ENCODE peak calls at places on chromosomes 4 and X, in nine cellular contexts. M, X, E, P, V, K, Q, B and N are unnamed samples.

GRCh38 chrX:64439551-64439950 is 44.3 kb upstream of the MTMR8 start:
- DNase-seq in Q (no peak), E (no peak), P (no peak), K (no peak), B (no peak), M (no peak), X (no peak), V (no peak), N (no peak)

GRCh38 chr4:7900351-7900750 is 39.3 kb downstream of the AFAP1 start:
- DNase-seq in X (no peak), P (no peak), M (no peak), K (no peak), Q (no peak), V (no peak), E (no peak), B (no peak), N (no peak)

GRCh38 chrX:17818729-17819128 is 42.4 kb downstream of the RAI2 start:
- DNase-seq in E (no peak), M (no peak), Q (no peak), B (no peak), X (no peak), V (no peak), K (no peak), P (no peak), N (no peak)

GRCh38 chr4:55395218-55395528 is 584 bp upstream of the TMEM165 start:
- DNase-seq in X (no peak), Q (no peak), B (no peak), V (no peak), M (no peak), P (no peak), E (no peak), K (no peak), N (no peak)

GRCh38 chrX:128021566-128021965 is 30.6 kb downstream of the ACTRT1 start:
- DNase-seq in M (no peak), K (no peak), V (no peak), B (no peak), Q (no peak), E (no peak), P (no peak), X (no peak), N (no peak)

GRCh38 chrX:31178769-31179125 is 106.9 kb upstream of the FTHL17 start:
- DNase-seq in B (no peak), M (no peak), X (no peak), E (no peak), P (no peak), Q (no peak), V (peak; percentile 4), K (no peak), N (no peak)

GRCh38 chr4:7034262-7035081 is 8.7 kb upstream of the TADA2B start:
- DNase-seq in B (peak; percentile 83), V (no peak), K (peak; percentile 71), E (peak; percentile 75), M (no peak), Q (no peak), X (peak; percentile 80), P (no peak), N (no peak)

GRCh38 chr4:6576512-6576911 is 1.5 kb downstream of the MAN2B2 start:
- DNase-seq in M (no peak), Q (no peak), E (no peak), P (no peak), V (no peak), K (no peak), B (peak; percentile 85), X (no peak), N (no peak)

GRCh38 chr4:13313856-13314255 is 170.3 kb downstream of the RAB28 start:
- DNase-seq in E (no peak), X (no peak), P (no peak), M (no peak), V (peak; percentile 13), K (no peak), Q (no peak), B (no peak), N (no peak)

GRCh38 chrX:154030266-154030665 is 10.6 kb upstream of the IRAK1 start:
- DNase-seq in V (no peak), X (no peak), E (no peak), K (no peak), M (no peak), P (no peak), Q (no peak), B (no peak), N (no peak)

GRCh38 chr4:187603093-187603395 is 392.5 kb upstream of the ZFP42 start:
- DNase-seq in Q (no peak), B (no peak), X (no peak), M (no peak), V (peak; percentile 72), P (no peak), E (no peak), K (no peak), N (peak; percentile 33)

GRCh38 chrX:48021026-48021900 is 14.5 kb downstream of the SPACA5 start:
- DNase-seq in K (peak; percentile 75), V (peak; percentile 80), X (peak; percentile 89), Q (peak; percentile 73), P (peak; percentile 90), B (peak; percentile 70), M (peak; percentile 74), E (peak; percentile 78), N (peak; percentile 86)

GRCh38 chr4:81688085-81688484 is 216.4 kb upstream of the RASGEF1B start:
- DNase-seq in X (peak; percentile 0), Q (no peak), E (no peak), K (no peak), V (peak; percentile 11), P (no peak), B (no peak), M (no peak), N (no peak)

GRCh38 chr4:10529891-10530786 is 72.9 kb upstream of the ZNF518B start:
- DNase-seq in X (no peak), B (no peak), M (no peak), V (no peak), Q (peak; percentile 18), K (no peak), E (no peak), P (no peak), N (no peak)

GRCh38 chr4:973431-974397 is at the start of gene DGKQ:
- DNase-seq in E (peak; percentile 91), V (peak; percentile 67), K (peak; percentile 87), Q (peak; percentile 86), M (peak; percentile 83), P (peak; percentile 96), B (peak; percentile 90), X (peak; percentile 74), N (peak; percentile 85)

GRCh38 chr4:6401797-6402196 is 70.6 kb downstream of the PPP2R2C start:
- DNase-seq in B (no peak), Q (no peak), V (no peak), M (no peak), K (no peak), P (no peak), E (no peak), X (no peak), N (no peak)

GRCh38 chrX:48573690-48574269 is 504 bp upstream of the RBM3 start:
- DNase-seq in M (no peak), K (peak; percentile 39), E (peak; percentile 46), Q (peak; percentile 48), B (peak; percentile 30), X (no peak), V (no peak), P (peak; percentile 87), N (peak; percentile 49)

GRCh38 chr4:40984051-40984450 is 230.3 kb downstream of the APBB2 start:
- DNase-seq in M (no peak), X (no peak), V (no peak), Q (no peak), K (no peak), E (no peak), B (no peak), P (no peak), N (no peak)

GRCh38 chr4:40986375-40986774 is 228.0 kb downstream of the APBB2 start:
- DNase-seq in X (no peak), B (no peak), Q (no peak), E (no peak), K (no peak), M (no peak), V (no peak), P (no peak), N (no peak)

GRCh38 chr4:40976343-40976742 is 226.6 kb downstream of the NSUN7 start:
- DNase-seq in X (peak; percentile 59), P (no peak), E (no peak), Q (peak; percentile 73), M (no peak), V (peak; percentile 77), B (peak; percentile 43), K (no peak), N (peak; percentile 62)

GRCh38 chr4:40978548-40978947 is 228.8 kb downstream of the NSUN7 start:
- DNase-seq in E (no peak), B (no peak), K (no peak), V (no peak), P (no peak), M (no peak), X (no peak), Q (no peak), N (no peak)

DNA sequence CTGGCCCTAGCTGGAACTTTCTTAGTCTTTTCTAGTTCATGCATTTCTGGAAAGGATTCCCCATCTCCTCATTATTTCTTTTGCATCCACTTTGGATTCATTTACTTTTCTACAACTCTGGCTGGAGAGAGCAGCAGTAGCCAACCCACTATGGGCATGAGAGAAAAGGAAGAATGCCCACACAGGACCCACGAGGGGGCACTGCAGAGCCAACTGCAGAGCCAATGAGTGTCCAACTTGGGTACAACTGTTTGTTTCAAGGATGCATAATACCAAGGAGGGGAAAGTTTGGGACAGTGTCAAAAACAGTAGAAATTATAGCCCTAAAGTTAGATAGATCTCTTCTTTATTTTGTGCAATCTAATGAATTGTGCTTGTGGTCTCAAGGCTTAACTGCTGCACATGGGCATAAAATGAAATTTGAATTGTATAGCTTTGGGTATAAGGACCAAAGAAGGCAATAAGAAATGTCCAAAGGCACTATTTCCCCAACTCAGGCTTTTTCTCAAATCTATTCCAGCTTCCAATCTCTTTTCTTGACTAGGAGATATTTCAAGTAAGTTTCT is 230.6 kb downstream of the NSUN7 start:
- DNase-seq in X (no peak), K (no peak), Q (no peak), V (no peak), E (no peak), M (no peak), B (no peak), P (no peak), N (peak; percentile 54)
- TF ChIP-seq CTCF in X (peak; percentile 38), K (peak; percentile 10), Q (no peak), V (peak; percentile 51), E (peak; percentile 45), M (peak; percentile 13), B (no peak), P (no peak), N (peak; percentile 76)

GRCh38 chrX:134020910-134021309 is 35.5 kb upstream of the GPC3 start:
- DNase-seq in B (no peak), P (no peak), K (no peak), Q (no peak), M (no peak), V (no peak), X (no peak), E (no peak), N (no peak)
- TF ChIP-seq CTCF in B (no peak), P (no peak), K (no peak), Q (no peak), M (no peak), V (no peak), X (no peak), E (no peak), N (no peak)

GRCh38 chrX:106178826-106179225 is 10.7 kb downstream of the PWWP3B start:
- DNase-seq in V (no peak), P (no peak), E (no peak), M (no peak), Q (no peak), K (no peak), B (no peak), X (no peak), N (no peak)
- TF ChIP-seq CTCF in V (no peak), P (no peak), E (no peak), M (no peak), Q (no peak), K (no peak), B (no peak), X (no peak), N (no peak)

GRCh38 chr4:73698217-73698616 is 42.2 kb upstream of the CXCL8 start:
- DNase-seq in Q (no peak), X (no peak), K (no peak), B (no peak), V (peak; percentile 54), E (no peak), P (no peak), M (no peak), N (no peak)
- TF ChIP-seq CTCF in Q (no peak), X (no peak), K (no peak), B (no peak), V (no peak), E (no peak), P (no peak), M (no peak), N (no peak)